ENCODE peak calls at places on chromosome 18, in five cellular contexts. T is endothelial cell, R is hepatocyte, G is uterus, E is nephron progenitor cell. Q is an unnamed sample.

GRCh38 chr18:79881695-79882094 is 69.8 kb downstream of the SLC66A2 start:
- DNase-seq in T (no peak), R (no peak), G (no peak), E (no peak), Q (no peak)

GRCh38 chr18:41982942-41983660 is 28.1 kb downstream of the PIK3C3 start:
- DNase-seq in T (no peak), R (no peak), G (no peak), E (no peak), Q (no peak)

GRCh38 chr18:76824136-76824676 is 1.8 kb downstream of the ZNF236 start:
- DNase-seq in T (no peak), R (no peak), G (no peak), E (no peak), Q (no peak)

GRCh38 chr18:48254077-48254602 is 155.0 kb downstream of the ZBTB7C start:
- DNase-seq in T (no peak), R (no peak), G (no peak), E (no peak), Q (no peak)

GRCh38 chr18:39675358-39675757 is 2109.8 kb upstream of the CELF4 start:
- DNase-seq in T (no peak), R (peak; percentile 36), G (no peak), E (no peak), Q (no peak)

GRCh38 chr18:50866765-50867164 is 12.2 kb upstream of the ME2 start:
- DNase-seq in T (no peak), R (no peak), G (no peak), E (no peak), Q (no peak)

GRCh38 chr18:54112356-54112755 is 112.1 kb downstream of the MBD2 start:
- DNase-seq in T (no peak), R (no peak), G (no peak), E (no peak), Q (no peak)

GRCh38 chr18:77220726-77221125 is 28.9 kb upstream of the GALR1 start:
- DNase-seq in T (no peak), R (no peak), G (no peak), E (no peak), Q (no peak)

GRCh38 chr18:79609021-79609461 is 70.6 kb upstream of the CTDP1 start:
- DNase-seq in T (no peak), R (no peak), G (no peak), E (no peak), Q (no peak)

GRCh38 chr18:75860166-75860565 is 432.7 kb upstream of the SMIM21 start:
- DNase-seq in T (no peak), R (no peak), G (no peak), E (no peak), Q (no peak)

GRCh38 chr18:69400976-69401474 is 337 bp downstream of the DOK6 start:
- DNase-seq in T (peak; percentile 53), R (no peak), G (peak; percentile 16), E (peak; percentile 61), Q (peak; percentile 60)

GRCh38 chr18:69574401-69574800 is 173.7 kb downstream of the DOK6 start:
- DNase-seq in T (no peak), R (no peak), G (no peak), E (no peak), Q (no peak)

GRCh38 chr18:48949606-48950535 is 894 bp downstream of the SMAD7 start:
- DNase-seq in T (peak; percentile 55), R (peak; percentile 60), G (no peak), E (peak; percentile 62), Q (no peak)

GRCh38 chr18:36297419-36298112 is at the start of gene FHOD3:
- DNase-seq in T (peak; percentile 65), R (peak; percentile 67), G (peak; percentile 74), E (peak; percentile 87), Q (peak; percentile 68)

GRCh38 chr18:44526705-44527415 is 153.8 kb upstream of the SETBP1 start:
- DNase-seq in T (no peak), R (no peak), G (no peak), E (no peak), Q (no peak)

GRCh38 chr18:49024408-49024807 is 73.6 kb upstream of the SMAD7 start:
- DNase-seq in T (no peak), R (no peak), G (no peak), E (no peak), Q (no peak)

GRCh38 chr18:23934252-23934651 is 80.3 kb upstream of the TTC39C start:
- DNase-seq in T (no peak), R (no peak), G (no peak), E (no peak), Q (no peak)

GRCh38 chr18:49135871-49136270 is 185.1 kb upstream of the SMAD7 start:
- DNase-seq in T (no peak), R (peak; percentile 48), G (no peak), E (no peak), Q (no peak)

GRCh38 chr18:21669736-21670135 is 34.8 kb downstream of the ABHD3 start:
- DNase-seq in T (no peak), R (no peak), G (no peak), E (no peak), Q (no peak)

GRCh38 chr18:76448262-76449109 is 46.6 kb downstream of the ZNF516 start:
- DNase-seq in T (no peak), R (no peak), G (no peak), E (no peak), Q (no peak)

GRCh38 chr18:45557296-45557695 is 58.0 kb upstream of the SLC14A2 start:
- DNase-seq in T (no peak), R (no peak), G (no peak), E (no peak), Q (no peak)

GRCh38 chr18:68847219-68847860 is 49.5 kb downstream of the CCDC102B start:
- DNase-seq in T (no peak), R (peak; percentile 16), G (no peak), E (no peak), Q (no peak)

GRCh38 chr18:40935423-40935822 is 1019.6 kb upstream of the PIK3C3 start:
- DNase-seq in T (peak; percentile 25), R (peak; percentile 44), G (no peak), E (no peak), Q (no peak)

GRCh38 chr18:31143025-31143424 is 19.6 kb downstream of the DSC1 start:
- DNase-seq in T (no peak), R (no peak), G (no peak), E (no peak), Q (no peak)

DNA sequence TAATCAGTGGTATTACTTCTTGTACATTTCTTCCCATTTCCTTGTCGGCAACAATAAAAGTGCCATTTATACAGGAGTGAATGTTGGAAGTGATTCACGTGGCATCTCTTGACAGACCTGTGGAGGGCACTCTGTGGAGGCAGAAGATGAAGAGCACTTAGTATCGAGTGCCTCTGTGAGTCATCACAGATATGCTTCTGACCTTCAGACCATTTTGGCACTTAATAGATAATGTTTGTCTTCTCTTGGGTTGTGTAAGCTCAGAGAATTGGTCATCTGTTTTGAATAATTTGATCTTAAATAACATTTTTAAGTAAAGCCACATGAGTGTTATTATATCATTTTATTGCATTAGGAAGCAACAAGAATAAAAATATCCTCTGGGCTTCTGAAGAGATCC is 305.5 kb downstream of the PTPRM start:
- DNase-seq in T (no peak), R (peak; percentile 55), G (no peak), E (no peak), Q (no peak)
- TF ChIP-seq CTCF in T (no peak), R (peak; percentile 30), G (no peak), E (no peak), Q (no peak)

DNA sequence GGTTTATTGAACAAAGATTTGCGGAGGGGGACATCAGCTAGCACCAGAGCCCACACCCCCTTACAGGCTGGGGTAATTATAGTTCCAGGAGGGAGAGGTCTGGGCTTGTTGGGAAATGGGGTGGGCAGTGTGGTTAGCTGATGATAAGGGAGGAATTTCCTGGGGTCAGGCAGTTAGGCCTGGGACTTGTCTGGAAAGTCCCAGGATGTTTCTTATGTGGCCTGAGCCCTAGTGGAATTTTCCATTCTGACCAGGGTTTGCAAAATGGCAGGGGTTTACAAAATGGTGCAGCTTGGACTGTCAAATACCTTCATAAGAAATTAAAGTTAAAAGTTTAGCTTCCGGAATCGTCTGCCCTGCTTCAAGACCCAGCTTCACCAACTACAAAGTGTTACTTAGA is 199.1 kb downstream of the FBXO15 start:
- DNase-seq in T (no peak), R (no peak), G (no peak), E (no peak), Q (no peak)
- TF ChIP-seq CTCF in T (no peak), R (no peak), G (no peak), E (no peak), Q (no peak)

DNA sequence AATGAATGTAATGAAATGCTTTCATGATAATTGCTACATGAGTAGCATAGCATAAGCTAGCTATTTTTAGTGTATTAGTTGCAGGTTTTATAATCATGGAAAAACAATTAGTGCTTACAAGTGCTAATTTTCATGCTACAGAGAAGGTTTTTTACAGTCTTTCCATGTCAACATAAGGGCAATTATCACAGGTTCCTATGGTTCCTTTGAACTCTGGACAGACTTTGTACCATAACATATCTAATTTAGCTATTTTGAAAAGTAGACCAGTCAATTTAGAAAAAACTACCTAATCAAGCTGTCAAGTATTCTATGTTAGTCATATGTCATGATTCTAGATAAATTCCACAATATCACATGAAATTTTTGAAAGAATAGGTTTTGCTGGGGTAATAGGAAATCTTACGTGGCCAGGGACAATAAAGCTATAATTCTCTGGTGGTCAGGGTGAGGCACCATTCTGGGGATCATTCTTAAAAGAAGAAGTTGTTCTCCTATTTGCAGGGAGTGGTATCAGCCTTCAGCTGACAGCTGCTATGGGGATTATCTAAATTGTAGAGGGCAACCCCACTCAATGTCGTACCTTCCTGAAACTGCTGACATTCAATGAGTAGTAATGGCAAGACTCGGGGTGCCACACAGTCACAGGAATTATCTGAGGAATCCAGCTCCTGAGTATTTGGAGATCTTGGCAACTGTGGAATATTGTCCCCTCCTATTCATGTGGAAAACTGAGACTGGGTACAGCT is 724.0 kb upstream of the LINC00305 start:
- DNase-seq in T (no peak), R (no peak), G (no peak), E (no peak), Q (no peak)
- TF ChIP-seq CTCF in T (no peak), R (no peak), G (no peak), E (no peak), Q (no peak)

GRCh38 chr18:59055345-59056032 is 84.2 kb upstream of the SEC11C start:
- DNase-seq in T (no peak), R (no peak), G (no peak), E (no peak), Q (no peak)
- TF ChIP-seq CTCF in T (no peak), R (peak; percentile 17), G (no peak), E (no peak), Q (peak; percentile 10)

DNA sequence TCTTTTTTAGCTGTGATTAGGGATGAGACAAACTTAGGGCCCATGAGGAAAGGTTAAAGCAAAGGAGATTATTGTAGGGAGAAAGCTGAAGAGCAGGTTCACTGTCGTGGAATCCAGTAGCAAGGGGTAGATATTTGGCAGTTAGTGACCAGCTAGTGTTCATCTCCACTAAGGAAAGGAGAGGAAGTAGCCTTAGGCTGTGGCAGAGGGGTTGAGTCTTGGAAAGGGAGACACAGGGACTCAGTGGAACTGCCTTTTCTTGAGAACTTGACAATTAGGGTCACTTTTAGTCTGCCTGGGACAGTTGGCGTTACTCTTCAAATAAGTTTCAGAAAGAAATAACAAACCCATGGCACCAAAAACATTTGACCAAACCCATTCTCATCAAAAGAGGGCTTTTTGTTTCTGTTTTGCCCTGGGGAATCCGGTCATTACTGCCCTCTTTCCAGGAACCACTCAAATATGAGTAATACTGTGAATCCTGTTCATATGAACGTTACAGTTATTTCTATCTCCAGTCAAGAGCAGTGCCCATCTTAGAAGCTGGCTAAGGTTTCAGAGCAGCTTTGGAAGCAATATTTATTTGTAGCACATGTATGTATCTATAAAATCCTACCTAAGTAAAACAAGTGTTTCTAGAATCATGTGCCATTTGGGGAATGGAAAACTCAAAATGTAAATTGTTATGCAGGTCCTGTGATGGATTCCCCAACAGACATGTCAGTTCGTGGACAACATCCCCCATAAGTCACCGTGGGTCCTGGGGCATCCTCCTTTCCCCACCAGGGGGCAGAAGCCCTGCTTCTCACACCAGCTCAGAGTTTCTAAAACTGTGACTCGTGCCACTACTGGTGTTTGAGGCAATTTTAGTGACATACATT is 77.3 kb upstream of the PHLPP1 start:
- DNase-seq in T (peak; percentile 51), R (no peak), G (no peak), E (no peak), Q (no peak)
- TF ChIP-seq CTCF in T (peak; percentile 61), R (peak; percentile 27), G (no peak), E (peak; percentile 30), Q (peak; percentile 40)